ENCODE peak calls at places on chromosomes 12 and 14, in eight cellular contexts. Z is Caco-2, R is endothelial cell, D is heart right ventricle, W is cardiac muscle cell, Q is AG09309, J is right atrium auricular region, V is dorsolateral prefrontal cortex. L is an unnamed sample.

GRCh38 chr14:61472801-61473376 is 151.5 kb downstream of the PRKCH start:
- DNase-seq in Z (no peak), R (no peak), D (no peak), W (peak), Q (no peak), J (no peak), V (no peak), L (no peak)

GRCh38 chr12:108374596-108375320 is 35.6 kb upstream of the CMKLR1 start:
- DNase-seq in Z (no peak), R (no peak), D (no peak), W (peak), Q (no peak), J (no peak), V (no peak), L (no peak)

GRCh38 chr12:107399061-107399460 is 286.5 kb upstream of the PWP1 start:
- DNase-seq in Z (no peak), R (no peak), D (no peak), W (no peak), Q (no peak), J (no peak), V (no peak), L (no peak)

GRCh38 chr12:75623631-75624118 is 112.3 kb upstream of the KRR1 start:
- DNase-seq in Z (peak), R (no peak), D (no peak), W (peak), Q (no peak), J (no peak), V (no peak), L (no peak)

GRCh38 chr14:93112891-93113677 is 2.6 kb downstream of the ITPK1 start:
- DNase-seq in Z (peak), R (peak), D (peak), W (peak), Q (peak), J (peak), V (peak), L (peak)

GRCh38 chr14:68309121-68309520 is 483.7 kb downstream of the ZFP36L1 start:
- DNase-seq in Z (no peak), R (no peak), D (no peak), W (no peak), Q (no peak), J (no peak), V (no peak), L (no peak)

GRCh38 chr12:55974308-55974724 is 438 bp downstream of the RAB5B start:
- DNase-seq in Z (peak), R (peak), D (no peak), W (peak), Q (no peak), J (peak), V (no peak), L (no peak)

GRCh38 chr14:102094101-102094500 is 7.3 kb upstream of the HSP90AA1 start:
- DNase-seq in Z (no peak), R (no peak), D (no peak), W (peak), Q (no peak), J (no peak), V (no peak), L (no peak)

GRCh38 chr14:64682173-64682710 is 22.0 kb upstream of the PLEKHG3 start:
- DNase-seq in Z (no peak), R (no peak), D (peak), W (peak), Q (peak), J (peak), V (peak), L (peak)

GRCh38 chr12:54701940-54702592 is 53.9 kb upstream of the DCD start:
- DNase-seq in Z (peak), R (no peak), D (no peak), W (peak), Q (peak), J (no peak), V (no peak), L (peak)

GRCh38 chr12:121889267-121889624 is 656 bp downstream of the PSMD9 start:
- DNase-seq in Z (no peak), R (no peak), D (no peak), W (no peak), Q (no peak), J (no peak), V (no peak), L (no peak)

GRCh38 chr12:121893901-121894540 is 5.4 kb downstream of the PSMD9 start:
- DNase-seq in Z (peak), R (no peak), D (no peak), W (peak), Q (no peak), J (no peak), V (no peak), L (no peak)

GRCh38 chr12:121892673-121893561 is 4.3 kb downstream of the PSMD9 start:
- DNase-seq in Z (no peak), R (no peak), D (no peak), W (no peak), Q (no peak), J (no peak), V (no peak), L (no peak)

GRCh38 chr12:121898287-121898686 is 9.7 kb downstream of the PSMD9 start:
- DNase-seq in Z (no peak), R (no peak), D (no peak), W (no peak), Q (no peak), J (no peak), V (no peak), L (no peak)

GRCh38 chr12:121894633-121895032 is 6.0 kb downstream of the PSMD9 start:
- DNase-seq in Z (peak), R (no peak), D (no peak), W (peak), Q (no peak), J (no peak), V (no peak), L (no peak)
- TF ChIP-seq CTCF in Z (peak), R (no peak), D (no peak), W (peak), Q (peak), J (peak), V (no peak), L (no peak)

GRCh38 chr12:93896427-93896826 is 219.3 kb downstream of the CRADD start:
- DNase-seq in Z (no peak), R (no peak), D (no peak), W (peak), Q (no peak), J (no peak), V (no peak), L (no peak)
- TF ChIP-seq CTCF in Z (no peak), R (peak), D (peak), W (peak), Q (no peak), J (peak), V (no peak), L (no peak)

GRCh38 chr14:35215110-35215872 is 76.9 kb upstream of the PSMA6 start:
- DNase-seq in Z (peak), R (no peak), D (peak), W (peak), Q (peak), J (no peak), V (no peak), L (peak)
- TF ChIP-seq CTCF in Z (peak), R (no peak), D (peak), W (peak), Q (peak), J (peak), V (peak), L (peak)

GRCh38 chr12:40107803-40108620 is 2.1 kb upstream of the SLC2A13 start:
- DNase-seq in Z (peak), R (no peak), D (no peak), W (peak), Q (no peak), J (no peak), V (no peak), L (no peak)
- TF ChIP-seq CTCF in Z (no peak), R (peak), D (peak), W (no peak), Q (no peak), J (peak), V (no peak), L (no peak)

GRCh38 chr12:128267651-128268347 is 829 bp downstream of the TMEM132C start:
- DNase-seq in Z (no peak), R (no peak), D (no peak), W (no peak), Q (no peak), J (no peak), V (no peak), L (no peak)
- TF ChIP-seq CTCF in Z (no peak), R (no peak), D (no peak), W (no peak), Q (no peak), J (no peak), V (no peak), L (no peak)

DNA sequence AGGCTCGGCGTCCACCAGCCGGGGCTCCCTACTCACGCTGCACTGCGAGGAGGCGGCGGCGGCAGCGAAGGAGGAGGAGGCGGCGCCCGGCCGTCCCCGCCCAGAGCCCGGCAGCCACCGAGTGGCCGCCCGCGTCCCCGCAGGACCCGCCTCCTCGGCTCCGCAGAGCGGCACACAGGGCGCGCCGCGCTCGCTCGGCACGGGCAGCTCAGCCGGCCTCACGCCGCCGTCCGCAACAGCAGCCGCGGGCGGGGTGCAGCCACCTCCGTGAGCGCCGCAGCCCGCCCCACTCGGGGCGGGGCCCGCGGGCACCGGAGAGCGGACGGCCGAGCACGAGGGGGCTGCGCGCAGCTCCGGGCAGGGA is at the start of gene ATP2B1:
- DNase-seq in Z (peak), R (peak), D (peak), W (peak), Q (peak), J (peak), V (peak), L (peak)
- TF ChIP-seq CTCF in Z (no peak), R (no peak), D (no peak), W (no peak), Q (no peak), J (no peak), V (no peak), L (no peak)

DNA sequence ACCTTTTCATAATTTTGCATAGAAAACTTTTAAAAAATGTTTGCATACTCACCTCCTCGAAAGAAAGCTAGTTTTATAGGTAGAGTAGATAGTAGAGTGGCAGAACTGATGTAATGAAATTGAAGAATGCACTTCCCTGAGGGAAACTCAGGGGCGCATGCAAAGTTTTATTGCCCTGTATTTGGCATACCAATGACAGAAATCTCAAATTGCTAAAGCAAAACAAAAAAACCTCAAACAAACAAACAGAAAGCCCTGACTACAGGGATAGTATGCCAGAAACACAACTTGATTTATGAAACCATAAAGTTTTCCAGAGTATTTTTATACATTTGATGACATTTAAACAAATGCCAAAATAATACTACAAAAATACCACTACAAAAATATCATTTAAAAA is 1.8 kb downstream of the RASSF9 start:
- DNase-seq in Z (no peak), R (no peak), D (no peak), W (no peak), Q (no peak), J (no peak), V (no peak), L (no peak)
- TF ChIP-seq CTCF in Z (no peak), R (no peak), D (no peak), W (no peak), Q (no peak), J (no peak), V (no peak), L (no peak)